ENCODE peak calls at places on chromosome 22, in ten cellular contexts. V is BJ, T is fibroblast of the aortic adventitia, B is fibroblast of mammary gland, Z is heart right ventricle, J is NB4, X is cardiac fibroblast, P is fibroblast of pulmonary artery, L is prostate gland, F is mucosa of descending colon. C is an unnamed sample.

GRCh38 chr22:19663821-19664325 is 50.4 kb upstream of the SEPTIN5 start:
- DNase-seq in V (no peak), T (peak), B (peak), Z (peak), J (peak), X (peak), P (peak), L (no peak), F (no peak), C (no peak)

GRCh38 chr22:49330421-49331222 is 497.1 kb downstream of the BRD1 start:
- DNase-seq in V (no peak), T (no peak), B (no peak), Z (no peak), J (no peak), X (no peak), P (no peak), L (no peak), F (no peak), C (no peak)

GRCh38 chr22:17319541-17319940 is 49.7 kb upstream of the CECR2 start:
- DNase-seq in V (no peak), T (no peak), B (no peak), Z (no peak), J (no peak), X (no peak), P (no peak), L (no peak), F (no peak), C (no peak)

GRCh38 chr22:25903294-25903693 is 161.3 kb downstream of the MYO18B start:
- DNase-seq in V (no peak), T (no peak), B (no peak), Z (no peak), J (peak), X (no peak), P (no peak), L (no peak), F (no peak), C (no peak)

GRCh38 chr22:26023104-26023775 is 146.0 kb upstream of the SEZ6L start:
- DNase-seq in V (no peak), T (no peak), B (no peak), Z (no peak), J (no peak), X (no peak), P (no peak), L (no peak), F (no peak), C (no peak)

GRCh38 chr22:23692598-23693291 is 1.9 kb downstream of the RGL4 start:
- DNase-seq in V (no peak), T (no peak), B (no peak), Z (no peak), J (no peak), X (no peak), P (no peak), L (no peak), F (no peak), C (no peak)

GRCh38 chr22:19974935-19975706 is 33.5 kb upstream of the TXNRD2 start:
- DNase-seq in V (no peak), T (no peak), B (no peak), Z (no peak), J (peak), X (peak), P (no peak), L (no peak), F (no peak), C (no peak)

GRCh38 chr22:30251661-30252226 is 5.2 kb upstream of the LIF start:
- DNase-seq in V (no peak), T (peak), B (peak), Z (peak), J (no peak), X (peak), P (peak), L (no peak), F (peak), C (no peak)

DNA sequence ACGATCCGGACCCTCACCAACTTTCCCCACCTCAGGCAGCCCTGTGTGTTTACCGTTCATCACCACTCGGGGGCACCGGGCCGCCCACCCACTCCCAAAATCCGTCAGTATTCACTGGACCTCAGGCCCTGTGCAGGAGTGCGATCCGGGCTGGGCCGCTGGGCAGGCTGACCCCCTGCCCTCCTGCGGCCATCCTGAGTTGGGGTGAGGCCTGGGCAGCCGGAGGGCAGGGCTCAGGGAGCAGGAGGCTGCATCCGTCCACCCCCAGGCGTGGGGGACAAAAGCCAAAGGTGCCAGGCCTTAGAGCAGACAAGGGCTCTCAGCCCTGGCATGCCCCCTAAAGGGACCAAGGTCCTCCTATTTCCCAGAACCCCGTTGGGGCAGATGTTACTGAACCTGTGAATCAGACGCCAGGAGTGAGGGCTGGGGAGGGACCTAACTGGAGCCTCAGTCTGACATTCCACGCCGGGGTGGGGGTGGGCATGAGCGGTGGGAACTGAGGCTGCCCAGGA is 16.8 kb upstream of the TMEM191C start:
- DNase-seq in V (no peak), T (no peak), B (no peak), Z (no peak), J (no peak), X (no peak), P (no peak), L (peak), F (peak), C (no peak)
- TF ChIP-seq CTCF in V (no peak), T (peak), B (no peak), Z (no peak), J (no peak), X (no peak), P (no peak), L (no peak), F (no peak), C (no peak)

GRCh38 chr22:44752285-44753188 is at the start of gene ARHGAP8:
- DNase-seq in V (no peak), T (no peak), B (no peak), Z (no peak), J (no peak), X (no peak), P (no peak), L (peak), F (peak), C (no peak)
- H3K4me3 ChIP-seq in V (no peak), T (no peak), B (no peak), Z (no peak), J (no peak), X (no peak), P (no peak), L (peak), F (peak), C (no peak)

GRCh38 chr22:46538816-46539163 is 1.4 kb upstream of the CELSR1 start:
- DNase-seq in V (no peak), T (peak), B (peak), Z (no peak), J (peak), X (peak), P (peak), L (no peak), F (no peak), C (no peak)
- TF ChIP-seq CTCF in V (no peak), T (no peak), B (no peak), Z (no peak), J (no peak), X (no peak), P (no peak), L (no peak), F (no peak), C (no peak)

DNA sequence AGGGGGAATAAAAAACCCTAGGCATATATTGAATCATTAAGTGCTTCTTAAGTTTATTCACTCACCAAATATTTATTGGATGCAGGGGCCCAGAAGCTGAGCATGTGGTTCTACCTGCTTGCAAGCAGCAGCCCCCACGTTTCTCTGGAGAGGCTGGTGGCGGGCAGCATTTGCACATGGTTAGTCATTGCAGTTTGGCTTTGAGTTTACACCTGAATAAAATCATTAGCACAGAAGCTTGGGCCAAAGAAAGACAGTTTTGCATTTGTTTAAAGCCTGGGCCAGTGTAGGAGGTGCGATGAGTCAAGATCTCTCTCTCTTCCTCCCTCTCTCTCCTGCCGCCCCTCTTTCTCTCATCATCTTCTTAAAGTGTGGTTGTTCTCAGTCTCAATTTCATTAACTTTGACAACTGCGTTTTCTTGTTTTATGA is 72.6 kb downstream of the C22orf31 start:
- DNase-seq in V (no peak), T (no peak), B (peak), Z (no peak), J (peak), X (no peak), P (peak), L (no peak), F (no peak), C (no peak)
- H3K4me3 ChIP-seq in V (no peak), T (no peak), B (no peak), Z (no peak), J (no peak), X (no peak), P (no peak), L (no peak), F (no peak), C (no peak)

DNA sequence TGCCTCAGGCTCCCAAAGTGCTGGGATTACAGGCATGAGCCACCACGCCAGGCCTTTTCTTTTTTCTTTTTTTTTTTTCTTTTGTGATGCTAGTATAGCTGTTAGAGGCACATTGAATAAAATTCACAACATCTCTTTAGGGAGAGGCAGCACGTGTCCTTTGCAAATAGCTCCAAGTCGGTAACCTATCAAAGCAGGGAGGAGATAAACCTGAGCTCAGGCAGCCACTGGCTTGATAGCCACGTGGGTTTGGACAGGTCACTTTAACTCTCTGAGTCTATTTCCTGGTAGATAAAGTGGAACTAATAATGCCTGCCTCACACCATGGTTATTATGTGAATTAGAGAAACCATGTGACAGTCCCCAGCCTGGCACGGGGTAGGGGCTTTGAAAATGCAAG is 43.1 kb upstream of the ATXN10 start:
- DNase-seq in V (no peak), T (no peak), B (no peak), Z (no peak), J (no peak), X (no peak), P (no peak), L (no peak), F (no peak), C (no peak)
- TF ChIP-seq CTCF in V (no peak), T (no peak), B (no peak), Z (no peak), J (no peak), X (no peak), P (no peak), L (no peak), F (no peak), C (no peak)

GRCh38 chr22:45129703-45130524 is 33.8 kb upstream of the NUP50 start:
- DNase-seq in V (no peak), T (no peak), B (no peak), Z (no peak), J (no peak), X (no peak), P (no peak), L (no peak), F (no peak), C (no peak)

GRCh38 chr22:45124176-45124857 is 39.4 kb upstream of the NUP50 start:
- DNase-seq in V (no peak), T (peak), B (peak), Z (no peak), J (no peak), X (no peak), P (no peak), L (no peak), F (no peak), C (no peak)

GRCh38 chr22:45120931-45121330 is 42.8 kb upstream of the NUP50 start:
- DNase-seq in V (no peak), T (no peak), B (peak), Z (no peak), J (no peak), X (no peak), P (no peak), L (no peak), F (no peak), C (no peak)

GRCh38 chr22:45127866-45128265 is 35.9 kb upstream of the NUP50 start:
- DNase-seq in V (peak), T (peak), B (peak), Z (no peak), J (no peak), X (peak), P (peak), L (no peak), F (no peak), C (no peak)

GRCh38 chr22:45125198-45125597 is 38.5 kb upstream of the NUP50 start:
- DNase-seq in V (peak), T (peak), B (peak), Z (no peak), J (no peak), X (peak), P (peak), L (no peak), F (no peak), C (no peak)
- H3K4me3 ChIP-seq in V (no peak), T (no peak), B (no peak), Z (no peak), J (no peak), X (no peak), P (no peak), L (no peak), F (no peak), C (no peak)

DNA sequence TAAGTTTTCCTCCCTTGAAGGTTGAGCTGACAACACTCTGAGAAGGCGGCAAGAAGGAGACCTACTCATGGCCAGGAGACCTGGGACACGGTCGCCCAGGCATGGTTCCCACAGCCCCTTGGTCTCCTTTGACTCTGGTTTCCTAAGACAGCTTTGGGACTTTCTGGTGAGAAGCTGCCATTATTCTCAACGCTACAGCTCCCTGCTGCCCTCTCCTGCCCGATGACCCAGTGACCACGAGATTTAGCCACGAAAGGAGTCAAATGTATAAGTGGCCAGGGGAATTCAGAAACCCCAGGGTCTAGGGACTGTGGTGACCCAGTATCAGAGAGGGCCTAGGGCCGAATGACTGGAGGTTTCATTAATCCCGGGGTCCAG is 696 bp upstream of the SDF2L1 start:
- DNase-seq in V (no peak), T (peak), B (peak), Z (no peak), J (peak), X (peak), P (peak), L (no peak), F (peak), C (no peak)
- TF ChIP-seq CTCF in V (peak), T (peak), B (peak), Z (no peak), J (peak), X (peak), P (peak), L (no peak), F (peak), C (peak)

GRCh38 chr22:27800250-27801131 is 1.1 kb downstream of the MN1 start:
- DNase-seq in V (no peak), T (peak), B (no peak), Z (no peak), J (no peak), X (peak), P (peak), L (no peak), F (no peak), C (no peak)

GRCh38 chr22:27801616-27802388 is at the start of gene MN1:
- DNase-seq in V (no peak), T (peak), B (peak), Z (peak), J (no peak), X (peak), P (peak), L (no peak), F (peak), C (no peak)

GRCh38 chr22:27804016-27804415 is 2.5 kb upstream of the MN1 start:
- DNase-seq in V (no peak), T (no peak), B (no peak), Z (no peak), J (no peak), X (no peak), P (no peak), L (no peak), F (no peak), C (no peak)

GRCh38 chr22:27801197-27801615 is 350 bp downstream of the MN1 start:
- DNase-seq in V (no peak), T (no peak), B (peak), Z (peak), J (no peak), X (peak), P (peak), L (no peak), F (peak), C (no peak)

GRCh38 chr22:27802389-27803079 is 978 bp upstream of the MN1 start:
- DNase-seq in V (no peak), T (peak), B (no peak), Z (no peak), J (no peak), X (no peak), P (no peak), L (no peak), F (no peak), C (no peak)
- H3K4me3 ChIP-seq in V (peak), T (peak), B (peak), Z (peak), J (no peak), X (peak), P (peak), L (peak), F (no peak), C (peak)

DNA sequence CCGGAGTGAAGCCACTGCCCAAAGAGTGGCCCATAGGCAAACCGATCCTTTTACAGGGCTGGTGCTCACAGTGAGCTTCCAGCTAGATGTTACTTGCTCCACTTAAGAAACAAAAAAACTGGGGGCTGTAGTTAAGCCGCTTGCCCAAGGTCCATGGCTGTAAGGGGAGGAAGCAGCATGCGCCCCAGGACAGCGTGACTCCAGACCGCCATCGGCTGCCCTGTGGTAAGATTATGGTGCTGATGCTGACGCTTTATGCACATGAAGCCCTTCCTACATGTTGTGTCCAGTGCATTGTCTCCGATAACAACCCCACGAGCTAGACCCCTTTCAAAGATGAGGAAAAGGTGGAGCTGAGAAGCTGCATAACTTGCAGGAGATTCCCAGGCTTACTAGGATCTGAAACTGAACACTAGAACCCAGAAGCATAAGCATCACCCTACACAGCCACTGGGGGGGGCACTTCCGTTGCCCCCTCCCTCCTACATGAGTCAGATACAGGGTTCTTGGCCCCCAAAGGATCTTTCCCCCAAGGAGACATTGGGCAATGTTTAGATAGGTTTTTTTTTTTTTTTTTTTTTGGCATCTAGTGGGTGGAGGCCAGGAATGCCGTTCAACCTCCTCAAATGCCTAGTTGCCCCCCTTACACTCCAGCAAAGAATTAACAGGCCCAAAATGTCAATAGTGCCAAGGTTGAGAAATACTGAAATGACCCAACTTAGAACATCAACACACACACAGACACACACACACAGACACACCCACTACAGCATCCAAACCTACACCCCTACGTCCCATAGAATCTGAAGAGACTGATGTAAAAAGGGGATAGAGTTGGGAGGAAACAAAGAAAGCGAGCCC is 53.9 kb downstream of the MN1 start:
- DNase-seq in V (no peak), T (peak), B (peak), Z (no peak), J (peak), X (peak), P (peak), L (no peak), F (no peak), C (no peak)
- TF ChIP-seq CTCF in V (peak), T (peak), B (peak), Z (no peak), J (peak), X (peak), P (peak), L (no peak), F (no peak), C (peak)

GRCh38 chr22:36369004-36369921 is 18.5 kb downstream of the MYH9 start:
- DNase-seq in V (no peak), T (no peak), B (no peak), Z (no peak), J (no peak), X (peak), P (no peak), L (no peak), F (no peak), C (no peak)
- H3K4me3 ChIP-seq in V (no peak), T (no peak), B (no peak), Z (peak), J (no peak), X (peak), P (no peak), L (no peak), F (no peak), C (no peak)